ENCODE peak calls at places on chromosome 1, in ten cellular contexts. V, Q, Y, J, S, T, U, F, B and Z are unnamed samples.

GRCh38 chr1:111448482-111448917 is 556 bp downstream of the WDR77 start:
- DNase-seq in Y (no peak), Q (no peak), F (no peak), V (no peak), T (no peak), B (no peak), U (no peak), J (no peak), S (no peak), Z (no peak)

GRCh38 chr1:19010995-19011696 is 54.7 kb upstream of the IFFO2 start:
- DNase-seq in S (peak; percentile 46), Q (peak; percentile 91), Y (peak; percentile 75), V (peak; percentile 81), J (peak; percentile 83), U (peak; percentile 87), B (peak; percentile 58), T (peak; percentile 80), F (no peak), Z (no peak)

GRCh38 chr1:35499652-35500176 is 57.5 kb downstream of the KIAA0319L start:
- DNase-seq in Q (no peak), T (no peak), V (no peak), B (no peak), S (no peak), U (peak; percentile 31), F (no peak), Y (no peak), J (no peak), Z (no peak)

GRCh38 chr1:97017895-97018294 is 296.3 kb downstream of the PTBP2 start:
- DNase-seq in Y (no peak), Q (no peak), J (no peak), V (no peak), F (no peak), T (no peak), S (no peak), U (no peak), B (no peak), Z (no peak)

GRCh38 chr1:160108888-160109662 is 6.5 kb upstream of the ATP1A2 start:
- DNase-seq in Y (no peak), S (no peak), J (no peak), F (no peak), U (no peak), T (no peak), Q (no peak), B (peak; percentile 57), V (no peak), Z (no peak)

GRCh38 chr1:31802190-31803150 is 13.4 kb downstream of the SPOCD1 start:
- DNase-seq in Y (no peak), S (no peak), U (no peak), T (no peak), F (no peak), B (no peak), J (no peak), V (no peak), Q (no peak), Z (peak; percentile 18)

GRCh38 chr1:15353839-15354579 is 55.7 kb upstream of the EFHD2 start:
- DNase-seq in S (no peak), F (no peak), Y (no peak), B (no peak), U (no peak), Q (no peak), V (no peak), J (no peak), T (no peak), Z (no peak)

GRCh38 chr1:203048555-203049051 is 22.3 kb downstream of the PPFIA4 start:
- DNase-seq in Q (no peak), S (no peak), V (no peak), Y (no peak), U (no peak), B (no peak), T (no peak), F (no peak), J (no peak), Z (no peak)

GRCh38 chr1:235160395-235160964 is 570 bp downstream of the RBM34 start:
- DNase-seq in F (no peak), T (no peak), Q (no peak), B (no peak), S (no peak), Y (no peak), V (no peak), U (no peak), J (no peak), Z (no peak)

GRCh38 chr1:180927348-180927747 is 14.7 kb downstream of the KIAA1614 start:
- DNase-seq in Y (no peak), U (no peak), F (peak; percentile 48), V (no peak), J (no peak), Q (peak; percentile 87), T (no peak), S (no peak), B (no peak), Z (no peak)

GRCh38 chr1:10662824-10663667 is 133.4 kb downstream of the CASZ1 start:
- DNase-seq in T (no peak), V (no peak), Y (no peak), F (no peak), S (no peak), Q (no peak), J (no peak), B (no peak), U (no peak), Z (no peak)

GRCh38 chr1:234617135-234617985 is 7.4 kb upstream of the IRF2BP2 start:
- DNase-seq in Y (no peak), S (no peak), T (no peak), Q (no peak), F (no peak), V (no peak), U (no peak), J (no peak), B (no peak), Z (no peak)

GRCh38 chr1:29684141-29684540 is 447.8 kb downstream of the PTPRU start:
- DNase-seq in T (no peak), V (peak; percentile 14), S (no peak), U (no peak), J (no peak), F (no peak), Y (no peak), B (no peak), Q (no peak), Z (no peak)

GRCh38 chr1:237677979-237678378 is 212.7 kb downstream of the ZP4 start:
- DNase-seq in S (no peak), Q (no peak), V (no peak), J (no peak), B (no peak), Y (no peak), U (no peak), T (no peak), F (no peak), Z (no peak)

DNA sequence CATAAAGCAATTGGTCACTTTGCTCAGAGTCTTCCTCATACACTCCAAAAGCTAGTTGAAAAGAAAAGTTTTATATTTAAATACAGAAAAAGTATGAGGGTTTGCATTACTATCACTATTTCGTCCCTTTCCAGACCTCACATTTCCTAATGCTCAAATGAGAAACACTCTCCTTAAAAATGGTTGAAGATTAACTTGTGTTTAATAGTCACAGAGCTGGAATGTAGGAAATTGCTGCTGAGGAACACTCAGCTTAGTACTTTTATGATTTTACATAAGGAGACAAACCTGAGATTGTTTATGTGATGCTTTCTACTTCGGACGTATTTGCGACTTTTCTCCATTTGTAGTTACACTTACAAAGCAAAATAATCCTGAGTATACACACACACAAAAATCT is 39.8 kb downstream of the MYSM1 start:
- DNase-seq in F (no peak), Q (no peak), T (no peak), V (no peak), J (no peak), U (no peak), S (no peak), B (no peak), Y (no peak), Z (no peak)
- H3K27ac ChIP-seq in F (no peak overlapping the region), Q (no peak overlapping the region), T (no peak overlapping the region), V (no peak overlapping the region), J (no peak overlapping the region), U (no peak overlapping the region), S (no peak overlapping the region), B (no peak overlapping the region), Y (no peak overlapping the region), Z (no peak overlapping the region)

GRCh38 chr1:156995412-156995811 is 50.1 kb downstream of the ARHGEF11 start:
- DNase-seq in T (no peak), Y (no peak), F (no peak), B (no peak), J (no peak), V (no peak), S (no peak), U (no peak), Q (no peak), Z (no peak)
- TF ChIP-seq POLR2A in T (no peak), Y (no peak), F (no peak), B (no peak), J (no peak), V (no peak), S (no peak), U (no peak), Q (no peak), Z (no peak)

DNA sequence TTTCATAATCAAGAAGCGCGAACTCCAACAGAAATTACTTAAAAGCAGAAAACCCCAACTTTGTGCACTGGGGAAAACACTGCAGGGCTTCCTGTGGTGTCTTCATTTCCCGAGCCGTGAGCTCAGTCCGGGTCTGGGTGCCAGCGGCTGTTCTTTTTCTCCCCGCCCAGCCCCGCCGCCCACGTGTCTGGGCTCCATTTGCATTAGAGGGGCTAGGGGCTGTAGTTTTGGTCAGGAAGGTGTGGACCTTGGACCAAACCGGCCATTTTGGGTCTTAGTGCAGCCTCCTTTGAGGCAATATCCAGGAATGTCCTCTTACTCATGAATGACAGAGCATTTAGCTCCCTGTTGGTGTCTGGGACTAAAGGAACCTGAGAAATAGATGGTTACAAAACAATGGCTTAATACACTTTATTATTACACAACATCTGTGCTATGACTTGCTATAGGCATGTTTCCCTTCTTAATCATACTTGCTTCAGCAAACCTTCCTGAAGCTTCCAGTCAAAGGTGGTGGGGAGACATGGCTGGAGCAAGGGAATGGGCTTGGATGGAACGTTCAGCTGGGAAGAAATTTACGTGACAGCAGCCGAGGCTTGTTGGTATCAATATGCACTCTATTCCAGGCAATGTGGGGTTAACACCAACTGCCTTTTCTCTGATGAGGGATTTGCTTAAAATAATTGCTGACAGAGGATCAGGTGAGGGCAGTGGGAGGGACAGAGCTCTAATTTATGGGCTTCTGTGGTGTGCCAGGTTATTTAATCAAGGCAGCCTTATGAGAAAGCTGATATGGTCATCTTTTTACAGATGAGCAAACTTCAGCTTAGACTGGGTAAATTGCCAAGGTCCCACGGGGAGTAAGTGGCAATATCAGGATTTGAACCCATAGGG is 1.1 kb downstream of the AGTRAP start:
- DNase-seq in Y (peak; percentile 63), Q (peak; percentile 87), F (peak; percentile 62), B (peak; percentile 44), U (peak; percentile 55), V (no peak), J (peak; percentile 47), T (no peak), S (peak; percentile 64), Z (peak; percentile 88)
- H3K27ac ChIP-seq in Y (peak overlapping the region; percentile 78), Q (peak overlapping the region; percentile 88), F (peak overlapping the region; percentile 84), B (peak overlapping the region; percentile 88), U (peak overlapping the region; percentile 90), V (peak overlapping the region; percentile 92), J (peak overlapping the region; percentile 77), T (peak overlapping the region; percentile 83), S (peak overlapping the region; percentile 86), Z (peak overlapping the region; percentile 93)

DNA sequence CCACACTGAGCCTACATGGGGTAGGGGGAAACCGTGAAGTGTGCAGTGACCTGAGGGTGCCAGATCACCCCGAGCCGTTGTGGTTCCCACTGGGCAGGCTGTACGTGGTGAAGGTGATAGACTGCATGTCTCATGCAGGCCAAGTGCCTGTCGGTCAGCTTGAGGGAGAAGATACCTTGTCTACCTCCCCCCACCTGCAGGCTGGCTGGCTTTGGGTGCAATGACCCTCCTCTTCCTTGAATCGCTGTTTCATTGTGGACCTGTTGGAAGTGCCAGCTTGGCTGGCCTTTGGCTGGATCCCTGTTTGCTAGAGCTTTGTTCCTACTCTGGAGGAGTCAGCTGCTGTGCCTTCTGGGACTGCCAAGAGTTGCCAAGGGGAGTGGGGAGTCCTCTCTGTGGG is 92.5 kb downstream of the GALNT2 start:
- DNase-seq in T (peak; percentile 37), U (no peak), Y (no peak), B (no peak), Q (no peak), J (no peak), V (peak; percentile 46), F (peak; percentile 12), S (no peak), Z (no peak)
- TF ChIP-seq POLR2A in T (no peak), U (no peak), Y (no peak), B (no peak), Q (no peak), J (no peak), V (no peak), F (no peak), S (no peak), Z (no peak)